ENCODE peak calls at places on chromosome 21, in ten cellular contexts. One of them, this sample, is unnamed.

GRCh38 chr21:38250991-38251418 is 5.8 kb upstream of the KCNJ15 start:
- DNase-seq in psoas muscle: no peak
- DNase-seq in body of pancreas: no peak
- DNase-seq in adrenal gland: no peak
- DNase-seq in neural progenitor cell: no peak
- DNase-seq in pancreas: no peak
- DNase-seq in suprapubic skin: no peak
- DNase-seq in prostate gland: no peak
- DNase-seq in tibial nerve: no peak
- DNase-seq in lower lobe of right lung: no peak
- DNase-seq in this sample: no peak

GRCh38 chr21:17688912-17689874 is 76.5 kb upstream of the BTG3 start:
- DNase-seq in tibial nerve: peak; percentile 27
- DNase-seq in body of pancreas: peak; percentile 18
- DNase-seq in suprapubic skin: no peak
- DNase-seq in psoas muscle: peak; percentile 10
- DNase-seq in prostate gland: peak; percentile 49
- DNase-seq in neural progenitor cell: no peak
- DNase-seq in pancreas: no peak
- DNase-seq in adrenal gland: peak; percentile 27
- DNase-seq in lower lobe of right lung: peak; percentile 57
- DNase-seq in this sample: peak; percentile 68

GRCh38 chr21:23858878-23859277 is 1748.4 kb downstream of the MRPL39 start:
- DNase-seq in adrenal gland: no peak
- DNase-seq in neural progenitor cell: no peak
- DNase-seq in body of pancreas: no peak
- DNase-seq in tibial nerve: no peak
- DNase-seq in prostate gland: no peak
- DNase-seq in pancreas: no peak
- DNase-seq in suprapubic skin: no peak
- DNase-seq in lower lobe of right lung: no peak
- DNase-seq in psoas muscle: no peak
- DNase-seq in this sample: no peak

GRCh38 chr21:42349420-42350075 is 1.2 kb downstream of the TFF2 start:
- DNase-seq in lower lobe of right lung: no peak
- DNase-seq in psoas muscle: no peak
- DNase-seq in pancreas: no peak
- DNase-seq in adrenal gland: no peak
- DNase-seq in body of pancreas: no peak
- DNase-seq in tibial nerve: no peak
- DNase-seq in prostate gland: no peak
- DNase-seq in suprapubic skin: peak; percentile 48
- DNase-seq in neural progenitor cell: no peak
- DNase-seq in this sample: no peak

GRCh38 chr21:31337991-31338891 is 5.8 kb downstream of the TIAM1 start:
- DNase-seq in pancreas: no peak
- DNase-seq in suprapubic skin: no peak
- DNase-seq in lower lobe of right lung: no peak
- DNase-seq in psoas muscle: no peak
- DNase-seq in neural progenitor cell: no peak
- DNase-seq in tibial nerve: no peak
- DNase-seq in prostate gland: peak; percentile 26
- DNase-seq in body of pancreas: no peak
- DNase-seq in adrenal gland: no peak
- DNase-seq in this sample: no peak

GRCh38 chr21:42567181-42567560 is 53.5 kb downstream of the SLC37A1 start:
- DNase-seq in body of pancreas: no peak
- DNase-seq in psoas muscle: no peak
- DNase-seq in suprapubic skin: peak; percentile 61
- DNase-seq in tibial nerve: no peak
- DNase-seq in lower lobe of right lung: no peak
- DNase-seq in pancreas: no peak
- DNase-seq in adrenal gland: no peak
- DNase-seq in prostate gland: no peak
- DNase-seq in neural progenitor cell: no peak
- DNase-seq in this sample: no peak

GRCh38 chr21:19326581-19327319 is 923.2 kb upstream of the TMPRSS15 start:
- DNase-seq in prostate gland: no peak
- DNase-seq in tibial nerve: no peak
- DNase-seq in suprapubic skin: no peak
- DNase-seq in neural progenitor cell: no peak
- DNase-seq in psoas muscle: no peak
- DNase-seq in pancreas: no peak
- DNase-seq in body of pancreas: no peak
- DNase-seq in adrenal gland: no peak
- DNase-seq in lower lobe of right lung: no peak
- DNase-seq in this sample: no peak

GRCh38 chr21:37912616-37913015 is 3.6 kb downstream of the KCNJ6 start:
- DNase-seq in pancreas: no peak
- DNase-seq in prostate gland: no peak
- DNase-seq in neural progenitor cell: no peak
- DNase-seq in psoas muscle: no peak
- DNase-seq in tibial nerve: no peak
- DNase-seq in suprapubic skin: no peak
- DNase-seq in body of pancreas: no peak
- DNase-seq in adrenal gland: no peak
- DNase-seq in lower lobe of right lung: no peak
- DNase-seq in this sample: no peak

GRCh38 chr21:42806489-42807140 is 72.7 kb downstream of the WDR4 start:
- DNase-seq in pancreas: no peak
- DNase-seq in body of pancreas: no peak
- DNase-seq in psoas muscle: no peak
- DNase-seq in adrenal gland: no peak
- DNase-seq in tibial nerve: no peak
- DNase-seq in prostate gland: no peak
- DNase-seq in lower lobe of right lung: no peak
- DNase-seq in suprapubic skin: no peak
- DNase-seq in neural progenitor cell: peak; percentile 76
- DNase-seq in this sample: no peak

GRCh38 chr21:41894922-41895557 is 15.9 kb upstream of the PRDM15 start:
- DNase-seq in suprapubic skin: no peak
- DNase-seq in body of pancreas: no peak
- DNase-seq in lower lobe of right lung: no peak
- DNase-seq in neural progenitor cell: no peak
- DNase-seq in psoas muscle: no peak
- DNase-seq in tibial nerve: no peak
- DNase-seq in prostate gland: no peak
- DNase-seq in pancreas: no peak
- DNase-seq in adrenal gland: no peak
- DNase-seq in this sample: no peak

GRCh38 chr21:33266050-33266783 is at the start of gene IL10RB:
- DNase-seq in prostate gland: peak; percentile 73
- DNase-seq in lower lobe of right lung: peak; percentile 84
- DNase-seq in body of pancreas: peak; percentile 66
- DNase-seq in neural progenitor cell: peak; percentile 88
- DNase-seq in adrenal gland: peak; percentile 76
- DNase-seq in pancreas: peak; percentile 81
- DNase-seq in tibial nerve: peak; percentile 59
- DNase-seq in suprapubic skin: peak; percentile 84
- DNase-seq in psoas muscle: peak; percentile 78
- DNase-seq in this sample: peak; percentile 72

GRCh38 chr21:38927776-38928175 is 122.0 kb downstream of the ETS2 start:
- DNase-seq in body of pancreas: no peak
- DNase-seq in lower lobe of right lung: no peak
- DNase-seq in suprapubic skin: no peak
- DNase-seq in prostate gland: no peak
- DNase-seq in pancreas: no peak
- DNase-seq in neural progenitor cell: no peak
- DNase-seq in adrenal gland: no peak
- DNase-seq in psoas muscle: no peak
- DNase-seq in tibial nerve: no peak
- DNase-seq in this sample: no peak

GRCh38 chr21:42229676-42230075 is 10.7 kb downstream of the ABCG1 start:
- DNase-seq in body of pancreas: no peak
- DNase-seq in suprapubic skin: no peak
- DNase-seq in neural progenitor cell: no peak
- DNase-seq in prostate gland: no peak
- DNase-seq in pancreas: no peak
- DNase-seq in tibial nerve: no peak
- DNase-seq in adrenal gland: no peak
- DNase-seq in psoas muscle: no peak
- DNase-seq in lower lobe of right lung: peak; percentile 19
- DNase-seq in this sample: no peak

GRCh38 chr21:44866780-44867179 is 6.7 kb downstream of the PTTG1IP start:
- DNase-seq in tibial nerve: no peak
- DNase-seq in adrenal gland: no peak
- DNase-seq in lower lobe of right lung: no peak
- DNase-seq in neural progenitor cell: no peak
- DNase-seq in body of pancreas: no peak
- DNase-seq in pancreas: no peak
- DNase-seq in psoas muscle: no peak
- DNase-seq in prostate gland: no peak
- DNase-seq in suprapubic skin: no peak
- DNase-seq in this sample: no peak

DNA sequence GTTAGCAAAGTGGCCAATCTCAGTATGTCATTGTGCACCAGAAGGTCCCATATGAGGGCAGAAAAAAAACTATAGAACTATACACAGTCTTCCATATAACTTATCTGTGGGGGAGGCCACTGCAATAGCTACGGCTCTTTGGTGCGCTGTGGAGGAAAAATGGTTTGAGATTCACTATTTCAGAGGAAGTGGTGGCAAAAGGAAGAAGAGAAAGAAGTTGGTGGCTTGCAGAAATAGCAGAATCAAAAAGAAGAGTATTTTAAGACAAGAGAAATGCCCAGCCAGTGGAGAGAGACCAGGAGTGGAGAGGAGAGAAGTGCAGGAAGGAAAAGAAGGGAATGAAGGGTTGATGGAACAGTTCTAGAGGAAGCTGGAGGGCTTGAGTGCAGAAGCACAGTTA is 64.7 kb downstream of the RUNX1 start:
- DNase-seq in pancreas: no peak
- DNase-seq in neural progenitor cell: no peak
- DNase-seq in adrenal gland: no peak
- DNase-seq in prostate gland: no peak
- DNase-seq in lower lobe of right lung: no peak
- DNase-seq in suprapubic skin: no peak
- DNase-seq in psoas muscle: no peak
- DNase-seq in body of pancreas: no peak
- DNase-seq in tibial nerve: no peak
- DNase-seq in this sample: no peak
- H3K4me1 ChIP-seq in pancreas: no peaks in the 10 kb centered on the region
- H3K4me1 ChIP-seq in neural progenitor cell: no peaks in the 10 kb centered on the region
- H3K4me1 ChIP-seq in adrenal gland: no peaks in the 10 kb centered on the region
- H3K4me1 ChIP-seq in prostate gland: no peaks in the 10 kb centered on the region
- H3K4me1 ChIP-seq in lower lobe of right lung: peaks cover 27% of the 10 kb centered on the region
- H3K4me1 ChIP-seq in suprapubic skin: no peaks in the 10 kb centered on the region
- H3K4me1 ChIP-seq in psoas muscle: peaks cover 3% of the 10 kb centered on the region
- H3K4me1 ChIP-seq in body of pancreas: no peaks in the 10 kb centered on the region
- H3K4me1 ChIP-seq in tibial nerve: peaks cover 10% of the 10 kb centered on the region
- H3K4me1 ChIP-seq in this sample: no peaks in the 10 kb centered on the region

DNA sequence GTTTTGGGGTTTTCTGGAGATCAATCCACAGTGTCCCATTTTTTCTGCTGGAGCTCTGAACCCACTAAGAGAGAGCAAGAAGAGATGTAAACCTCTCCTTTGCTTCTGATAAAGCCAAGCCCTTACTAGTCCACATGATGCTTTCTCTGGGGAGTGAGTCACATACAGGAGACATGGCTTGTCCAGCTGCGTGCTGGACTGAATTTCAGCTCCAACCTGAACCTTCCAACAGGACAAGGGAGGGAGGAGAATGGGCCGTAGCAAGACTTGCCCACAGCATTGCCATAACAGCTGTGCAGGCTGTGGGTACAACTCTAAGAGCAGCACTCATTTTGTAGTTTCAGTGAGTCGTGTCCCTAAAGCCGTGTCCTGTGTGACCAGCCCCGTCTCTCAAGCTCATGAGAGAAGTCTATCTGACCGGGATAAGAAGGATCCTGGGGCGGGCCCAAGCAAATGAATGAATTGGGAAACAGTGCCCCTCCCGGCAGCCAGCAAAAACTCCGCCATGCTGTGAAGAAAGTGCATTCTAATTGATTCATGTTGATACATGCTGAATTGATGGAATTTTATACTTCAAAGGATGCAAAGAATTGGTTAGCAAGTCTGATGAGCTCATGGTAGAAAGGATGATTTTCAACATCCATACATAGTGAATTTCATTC is 195.2 kb downstream of the GABPA start:
- DNase-seq in body of pancreas: no peak
- DNase-seq in prostate gland: no peak
- DNase-seq in neural progenitor cell: peak; percentile 18
- DNase-seq in adrenal gland: no peak
- DNase-seq in psoas muscle: peak; percentile 21
- DNase-seq in lower lobe of right lung: no peak
- DNase-seq in tibial nerve: no peak
- DNase-seq in suprapubic skin: no peak
- DNase-seq in pancreas: no peak
- DNase-seq in this sample: no peak
- TF ChIP-seq CTCF in body of pancreas: no peak
- TF ChIP-seq CTCF in prostate gland: no peak
- TF ChIP-seq CTCF in neural progenitor cell: peak; percentile 21
- TF ChIP-seq CTCF in adrenal gland: no peak
- TF ChIP-seq CTCF in psoas muscle: no peak
- TF ChIP-seq CTCF in lower lobe of right lung: no peak
- TF ChIP-seq CTCF in tibial nerve: no peak
- TF ChIP-seq CTCF in suprapubic skin: no peak
- TF ChIP-seq CTCF in pancreas: no peak
- TF ChIP-seq CTCF in this sample: no peak

GRCh38 chr21:16169102-16169511 is 439.3 kb downstream of the USP25 start:
- DNase-seq in psoas muscle: no peak
- DNase-seq in body of pancreas: no peak
- DNase-seq in lower lobe of right lung: no peak
- DNase-seq in prostate gland: no peak
- DNase-seq in pancreas: no peak
- DNase-seq in adrenal gland: peak; percentile 17
- DNase-seq in tibial nerve: no peak
- DNase-seq in neural progenitor cell: no peak
- DNase-seq in suprapubic skin: no peak
- DNase-seq in this sample: no peak

DNA sequence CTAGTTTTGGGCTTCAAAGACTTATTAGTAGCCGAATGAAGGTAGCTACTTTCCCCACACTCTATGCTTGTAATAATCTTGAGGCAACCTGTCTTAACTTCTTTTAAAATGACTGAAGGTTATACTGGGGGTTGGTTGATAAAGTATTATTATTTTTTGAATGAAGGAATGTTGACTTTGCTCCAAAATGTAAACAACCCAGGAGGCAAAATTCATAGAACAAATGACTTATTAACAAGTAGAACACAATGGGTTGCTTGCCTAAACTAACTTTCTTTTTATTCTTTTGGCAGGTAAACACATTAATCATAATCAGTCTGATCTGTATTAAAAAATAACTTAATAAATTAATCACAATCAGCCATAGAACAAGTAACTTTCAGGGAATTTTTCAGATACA is 440.0 kb downstream of the USP25 start:
- DNase-seq in suprapubic skin: no peak
- DNase-seq in prostate gland: no peak
- DNase-seq in tibial nerve: no peak
- DNase-seq in pancreas: no peak
- DNase-seq in psoas muscle: no peak
- DNase-seq in neural progenitor cell: no peak
- DNase-seq in adrenal gland: no peak
- DNase-seq in lower lobe of right lung: no peak
- DNase-seq in body of pancreas: no peak
- DNase-seq in this sample: no peak
- H3K4me3 ChIP-seq in suprapubic skin: no peak overlapping the region
- H3K4me3 ChIP-seq in prostate gland: no peak overlapping the region
- H3K4me3 ChIP-seq in tibial nerve: no peak overlapping the region
- H3K4me3 ChIP-seq in pancreas: no peak overlapping the region
- H3K4me3 ChIP-seq in psoas muscle: no peak overlapping the region
- H3K4me3 ChIP-seq in neural progenitor cell: no peak overlapping the region
- H3K4me3 ChIP-seq in adrenal gland: no peak overlapping the region
- H3K4me3 ChIP-seq in lower lobe of right lung: no peak overlapping the region
- H3K4me3 ChIP-seq in body of pancreas: no peak overlapping the region
- H3K4me3 ChIP-seq in this sample: no peak overlapping the region

GRCh38 chr21:14863745-14864210 is 201.0 kb downstream of the NRIP1 start:
- DNase-seq in lower lobe of right lung: no peak
- DNase-seq in pancreas: no peak
- DNase-seq in prostate gland: no peak
- DNase-seq in body of pancreas: no peak
- DNase-seq in adrenal gland: peak; percentile 46
- DNase-seq in tibial nerve: peak; percentile 23
- DNase-seq in neural progenitor cell: no peak
- DNase-seq in suprapubic skin: no peak
- DNase-seq in psoas muscle: no peak
- DNase-seq in this sample: no peak
- H3K4me1 ChIP-seq in lower lobe of right lung: peaks cover 19% of the 10 kb centered on the region
- H3K4me1 ChIP-seq in pancreas: no peaks in the 10 kb centered on the region
- H3K4me1 ChIP-seq in prostate gland: no peaks in the 10 kb centered on the region
- H3K4me1 ChIP-seq in body of pancreas: peaks cover 8% of the 10 kb centered on the region
- H3K4me1 ChIP-seq in adrenal gland: peaks cover 6% of the 10 kb centered on the region
- H3K4me1 ChIP-seq in tibial nerve: peaks cover 58% of the 10 kb centered on the region
- H3K4me1 ChIP-seq in neural progenitor cell: peaks cover 13% of the 10 kb centered on the region
- H3K4me1 ChIP-seq in suprapubic skin: peaks cover 41% of the 10 kb centered on the region
- H3K4me1 ChIP-seq in psoas muscle: peaks cover 9% of the 10 kb centered on the region
- H3K4me1 ChIP-seq in this sample: peaks cover 6% of the 10 kb centered on the region